ENCODE peak calls at places on chromosome 22, in seven cellular contexts. K is uterus, B is A549, H is spleen, N is adrenal gland, Z is IMR-90, Y is MM.1S. W is an unnamed sample.

GRCh38 chr22:22576244-22576988 is 17.4 kb upstream of the PRAME start:
- DNase-seq in H (no peak), Y (peak), B (peak), K (no peak), N (peak), Z (peak), W (peak)

GRCh38 chr22:41687901-41688364 is 734 bp downstream of the SNU13 start:
- DNase-seq in Y (peak), H (peak), B (peak), N (peak), K (no peak), Z (peak), W (no peak)

GRCh38 chr22:19289475-19290161 is 1.9 kb downstream of the CLTCL1 start:
- DNase-seq in Y (no peak), Z (peak), N (no peak), K (no peak), B (no peak), H (no peak), W (no peak)

GRCh38 chr22:22863001-22863400 is 24.6 kb upstream of the IGLL5 start:
- DNase-seq in Z (no peak), H (no peak), B (no peak), K (no peak), N (no peak), Y (peak), W (no peak)

GRCh38 chr22:41526802-41527799 is 17.2 kb downstream of the POLR3H start:
- DNase-seq in B (peak), N (peak), Z (peak), Y (peak), K (peak), H (peak), W (no peak)

GRCh38 chr22:22195265-22196017 is 49.1 kb upstream of the VPREB1 start:
- DNase-seq in K (no peak), N (peak), Y (peak), Z (peak), H (peak), B (peak), W (peak)

GRCh38 chr22:43228330-43228729 is 41.4 kb upstream of the TTLL12 start:
- DNase-seq in K (no peak), B (peak), Y (no peak), Z (peak), H (no peak), N (peak), W (no peak)

GRCh38 chr22:39003165-39003638 is 10.9 kb upstream of the APOBEC3C start:
- DNase-seq in Z (peak), K (peak), Y (peak), N (peak), H (peak), B (peak), W (peak)

GRCh38 chr22:39183991-39184585 is 31.6 kb upstream of the CBX7 start:
- DNase-seq in H (peak), K (no peak), B (peak), Y (no peak), N (no peak), Z (peak), W (peak)

GRCh38 chr22:46040471-46041465 is 63.8 kb upstream of the WNT7B start:
- DNase-seq in K (peak), H (peak), N (no peak), B (no peak), Z (no peak), Y (no peak), W (no peak)

GRCh38 chr22:42926768-42927167 is 69.7 kb upstream of the ARFGAP3 start:
- DNase-seq in B (no peak), H (peak), Z (no peak), K (no peak), Y (no peak), N (no peak), W (no peak)

GRCh38 chr22:19717691-19718254 is 3.5 kb downstream of the SEPTIN5 start:
- DNase-seq in N (peak), B (peak), K (peak), H (peak), Z (peak), Y (peak), W (peak)

GRCh38 chr22:20324139-20324516 is 4.3 kb upstream of the DGCR6L start:
- DNase-seq in B (no peak), K (no peak), H (no peak), Z (no peak), Y (no peak), N (no peak), W (no peak)

GRCh38 chr22:29574762-29575450 is 6.0 kb downstream of the NIPSNAP1 start:
- DNase-seq in B (no peak), Y (no peak), K (no peak), N (no peak), H (no peak), Z (no peak), W (no peak)

GRCh38 chr22:21961886-21962654 is 9.4 kb upstream of the PPM1F start:
- DNase-seq in Z (peak), Y (no peak), H (no peak), N (peak), K (no peak), B (peak), W (peak)

GRCh38 chr22:25627271-25627848 is 62.9 kb downstream of the GRK3 start:
- DNase-seq in N (no peak), K (no peak), H (no peak), Z (peak), B (no peak), Y (no peak), W (no peak)

GRCh38 chr22:46815132-46815531 is 52.7 kb downstream of the TBC1D22A start:
- DNase-seq in B (no peak), K (no peak), Y (no peak), Z (no peak), N (no peak), H (no peak), W (no peak)

GRCh38 chr22:47090591-47091240 is 328.3 kb downstream of the TBC1D22A start:
- DNase-seq in N (peak), K (no peak), H (no peak), Y (no peak), B (no peak), Z (peak), W (no peak)

GRCh38 chr22:49880281-49880680 is 26.6 kb downstream of the ZBED4 start:
- DNase-seq in Y (no peak), K (no peak), H (peak), N (no peak), Z (no peak), B (no peak), W (no peak)
- H3K4me3 ChIP-seq in Y (no peak), K (no peak), H (no peak), N (no peak), Z (no peak), B (no peak), W (no peak)

DNA sequence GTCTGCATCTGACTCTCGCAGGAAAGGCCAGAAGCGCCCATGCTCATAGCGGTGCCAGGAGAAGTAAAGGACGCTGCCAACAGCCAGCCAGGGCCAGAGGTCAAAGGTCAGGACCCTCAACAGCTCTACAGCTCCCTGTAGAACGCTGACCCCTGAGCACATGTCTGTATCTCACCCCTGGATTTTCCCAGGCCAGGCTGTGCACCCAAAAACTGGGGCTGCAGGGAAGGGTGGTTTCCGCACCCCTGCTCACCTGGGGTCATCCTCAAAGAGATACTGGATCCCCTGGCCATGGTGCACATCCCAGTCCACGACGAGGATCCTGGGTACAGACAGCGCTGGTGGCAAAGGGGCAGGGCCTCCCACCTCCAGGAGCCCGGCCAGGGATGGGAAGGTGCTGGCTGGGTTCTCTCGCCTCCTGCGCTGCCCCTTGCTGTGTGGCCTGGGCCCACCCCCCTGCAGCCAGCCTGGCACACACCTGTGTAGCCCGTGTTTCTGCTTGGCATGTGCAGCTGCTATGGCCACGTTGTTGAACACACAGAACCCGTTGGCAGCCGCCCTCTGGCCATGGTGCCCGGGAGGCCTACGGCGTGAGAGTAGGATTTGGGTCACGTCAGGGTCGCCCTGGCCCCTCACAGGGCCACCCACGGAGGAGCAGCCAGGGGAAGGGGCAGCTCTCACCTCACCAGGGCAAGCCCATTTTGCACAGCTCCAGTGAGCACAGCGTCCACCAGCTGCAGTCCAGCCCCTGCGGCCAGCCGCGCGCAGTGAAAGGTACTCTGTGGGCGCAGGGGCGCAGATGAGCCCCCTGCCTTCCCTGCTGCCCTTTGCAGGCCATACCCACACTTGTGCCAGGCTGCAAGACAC is 1.4 kb downstream of the HDAC10 start:
- DNase-seq in Y (no peak), N (no peak), K (no peak), H (no peak), B (no peak), Z (no peak), W (no peak)
- H3K4me3 ChIP-seq in Y (peak), N (no peak), K (no peak), H (peak), B (no peak), Z (no peak), W (peak)

GRCh38 chr22:27796829-27797792 is 4.4 kb downstream of the MN1 start:
- DNase-seq in H (no peak), K (no peak), Y (no peak), B (no peak), N (no peak), Z (no peak), W (no peak)

GRCh38 chr22:27792452-27793165 is 8.9 kb downstream of the MN1 start:
- DNase-seq in N (no peak), K (no peak), H (no peak), Z (no peak), Y (no peak), B (no peak), W (no peak)

GRCh38 chr22:27794244-27794643 is 7.3 kb downstream of the MN1 start:
- DNase-seq in Z (no peak), Y (no peak), H (no peak), B (no peak), K (no peak), N (no peak), W (no peak)

GRCh38 chr22:27796118-27796517 is 5.4 kb downstream of the MN1 start:
- DNase-seq in H (no peak), N (no peak), B (no peak), Y (no peak), Z (no peak), K (no peak), W (peak)

GRCh38 chr22:27795053-27795452 is 6.5 kb downstream of the MN1 start:
- DNase-seq in N (no peak), B (no peak), Z (no peak), K (no peak), Y (no peak), H (no peak), W (no peak)
- H3K4me3 ChIP-seq in N (no peak), B (no peak), Z (no peak), K (no peak), Y (no peak), H (no peak), W (no peak)

GRCh38 chr22:48488149-48488551 is 1339.5 kb downstream of the BRD1 start:
- DNase-seq in Y (peak), N (no peak), Z (no peak), K (no peak), B (peak), H (peak), W (no peak)

GRCh38 chr22:48490513-48491411 is 1336.9 kb downstream of the BRD1 start:
- DNase-seq in N (no peak), B (peak), H (peak), Z (no peak), K (no peak), Y (peak), W (peak)

GRCh38 chr22:48491451-48491941 is 1336.2 kb downstream of the BRD1 start:
- DNase-seq in Z (no peak), B (peak), H (peak), Y (peak), K (no peak), N (no peak), W (peak)

GRCh38 chr22:48488611-48489456 is 1338.8 kb downstream of the BRD1 start:
- DNase-seq in H (peak), K (no peak), B (no peak), Y (peak), N (no peak), Z (no peak), W (no peak)

DNA sequence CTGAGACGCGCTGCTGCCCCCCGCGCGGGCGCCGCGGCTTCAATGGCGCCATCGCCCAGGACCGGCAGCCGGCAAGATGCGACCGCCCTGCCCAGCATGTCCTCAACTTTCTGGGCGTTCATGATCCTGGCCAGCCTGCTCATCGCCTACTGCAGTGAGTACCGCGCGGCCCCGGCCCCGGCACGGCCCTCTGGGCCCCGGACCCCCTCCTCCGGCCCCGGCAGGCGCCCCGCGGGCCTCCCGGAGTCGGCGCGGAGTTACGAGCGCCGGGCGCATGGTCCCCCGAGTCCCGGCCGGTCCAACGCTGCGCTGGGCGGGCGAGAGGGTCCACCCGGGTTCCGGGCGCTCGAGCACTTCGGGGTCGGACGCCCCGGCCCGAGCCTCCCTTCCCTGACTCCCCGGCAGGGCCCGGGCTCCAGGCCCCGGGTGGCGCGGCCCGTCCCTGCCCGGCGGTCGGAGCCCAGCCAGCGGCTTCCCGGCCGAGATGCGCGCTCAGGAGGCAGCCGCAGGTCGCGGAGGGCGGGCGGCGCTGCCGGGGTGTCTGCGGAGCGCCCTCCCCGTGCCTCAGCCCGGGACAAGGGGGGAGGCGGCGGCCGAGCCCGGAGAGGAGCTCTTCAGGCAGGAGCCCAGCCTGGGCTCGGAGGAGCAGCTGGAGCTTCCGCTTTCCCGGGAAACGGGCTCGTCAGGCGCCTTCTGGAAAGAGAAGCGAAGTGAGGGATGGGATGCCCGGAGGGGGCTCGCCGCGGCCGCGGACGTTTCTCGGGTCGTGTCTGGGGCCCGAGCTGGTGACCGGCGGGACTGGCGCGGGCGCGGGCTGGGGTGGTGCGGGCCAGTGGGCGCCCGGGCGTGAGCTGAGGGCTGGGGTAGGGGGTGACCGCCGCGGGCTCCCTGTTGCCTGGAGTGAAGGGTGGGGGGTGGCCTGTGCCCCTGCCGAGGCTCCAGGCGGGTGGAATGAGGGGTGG is 1337.8 kb downstream of the BRD1 start:
- DNase-seq in N (no peak), B (no peak), Z (no peak), Y (peak), H (peak), K (no peak), W (peak)
- H3K4me3 ChIP-seq in N (no peak), B (peak), Z (peak), Y (peak), H (peak), K (peak), W (peak)

GRCh38 chr22:44882226-44882905 is 127.4 kb downstream of the PHF21B start:
- DNase-seq in K (no peak), Y (no peak), Z (no peak), B (no peak), N (no peak), H (peak), W (no peak)

GRCh38 chr22:44881246-44881600 is 128.6 kb downstream of the PHF21B start:
- DNase-seq in Y (no peak), N (no peak), H (no peak), B (no peak), K (no peak), Z (no peak), W (no peak)

GRCh38 chr22:44883011-44883421 is 126.8 kb downstream of the PHF21B start:
- DNase-seq in B (no peak), Z (no peak), Y (no peak), H (peak), N (no peak), K (no peak), W (no peak)

GRCh38 chr22:44880588-44881245 is 128.3 kb downstream of the ARHGAP8 start:
- DNase-seq in Z (no peak), B (no peak), Y (no peak), H (peak), K (no peak), N (no peak), W (no peak)

GRCh38 chr22:44881624-44882023 is 128.2 kb downstream of the PHF21B start:
- DNase-seq in K (no peak), Z (no peak), Y (no peak), N (no peak), B (no peak), H (peak), W (no peak)
- H3K4me3 ChIP-seq in K (no peak), Z (no peak), Y (no peak), N (no peak), B (no peak), H (no peak), W (no peak)

GRCh38 chr22:27397948-27398330 is 403.6 kb downstream of the MN1 start:
- DNase-seq in Z (peak), N (peak), H (no peak), K (peak), B (no peak), Y (no peak), W (peak)
- H3K4me3 ChIP-seq in Z (no peak), N (no peak), H (no peak), K (no peak), B (no peak), Y (no peak), W (no peak)

DNA sequence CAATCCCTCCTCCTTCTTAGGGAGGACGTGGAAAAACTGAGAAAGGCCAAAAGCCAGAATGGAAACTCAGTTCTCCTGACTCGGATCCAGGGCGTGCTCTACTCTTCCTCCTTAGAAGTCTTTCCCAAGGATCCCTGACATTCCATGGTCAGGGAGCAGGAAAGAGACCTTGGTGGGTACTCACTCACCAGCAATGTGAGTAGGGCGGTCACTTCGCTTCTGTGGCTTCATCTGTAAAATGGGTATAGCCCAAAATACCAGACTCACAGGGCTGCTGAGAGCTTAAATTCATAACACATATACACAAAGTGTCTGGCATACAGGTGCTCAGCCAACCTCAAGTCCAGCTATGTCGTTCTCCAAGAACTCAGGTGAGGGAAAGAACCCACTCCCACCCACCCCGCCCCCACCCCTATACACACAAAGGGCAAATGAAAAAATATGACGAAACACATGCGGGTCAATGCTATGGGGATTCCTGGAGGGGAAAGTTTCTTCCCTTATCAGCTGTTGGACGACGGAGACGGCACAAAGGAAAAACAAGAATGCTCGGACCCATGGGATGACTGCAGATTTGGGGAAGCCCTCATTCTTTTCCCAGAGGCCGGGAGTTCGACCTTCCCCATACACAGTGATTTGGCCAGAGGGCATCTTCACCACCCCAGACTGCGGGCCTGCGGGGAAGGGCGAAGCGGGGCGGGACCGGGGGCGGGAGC is 471 bp upstream of the KCTD17 start:
- DNase-seq in B (no peak), Z (no peak), H (no peak), N (no peak), Y (no peak), K (no peak), W (no peak)
- H3K4me3 ChIP-seq in B (peak), Z (peak), H (peak), N (no peak), Y (no peak), K (peak), W (peak)